ENCODE peak calls at places on chromosome 13, in seven cellular contexts. O is heart right ventricle, N is thoracic aorta, B is PC-3, A is WTC11, J is fibroblast of mammary gland, Y is breast epithelium. X is an unnamed sample.
A peak's percentile ranks its signal among the peaks of the same experiment; 100 is the strongest.

GRCh38 chr13:100646030-100646673 is 28.4 kb downstream of the TMTC4 start:
- DNase-seq in O (no peak), N (no peak), B (peak; percentile 48), A (peak; percentile 55), J (peak; percentile 45), Y (no peak), X (no peak)

GRCh38 chr13:105894711-105895110 is 640.8 kb downstream of the EFNB2 start:
- DNase-seq in O (no peak), N (no peak), B (no peak), A (no peak), J (no peak), Y (no peak), X (no peak)

GRCh38 chr13:97125051-97125809 is 96.9 kb upstream of the MBNL2 start:
- DNase-seq in O (no peak), N (no peak), B (peak; percentile 80), A (peak; percentile 15), J (peak; percentile 97), Y (no peak), X (no peak)

GRCh38 chr13:34256236-34256635 is 438.3 kb downstream of the RFC3 start:
- DNase-seq in O (no peak), N (no peak), B (no peak), A (no peak), J (no peak), Y (no peak), X (no peak)

GRCh38 chr13:76048675-76049396 is 412.7 kb downstream of the LMO7 start:
- DNase-seq in O (no peak), N (no peak), B (no peak), A (no peak), J (no peak), Y (no peak), X (no peak)

GRCh38 chr13:111531505-111531904 is 211.1 kb downstream of the TEX29 start:
- DNase-seq in O (no peak), N (no peak), B (peak; percentile 26), A (no peak), J (peak; percentile 3), Y (no peak), X (no peak)

GRCh38 chr13:40639226-40639681 is 27.2 kb downstream of the FOXO1 start:
- DNase-seq in O (no peak), N (no peak), B (no peak), A (no peak), J (peak; percentile 79), Y (no peak), X (no peak)

GRCh38 chr13:24135674-24136300 is 24.7 kb upstream of the SPATA13 start:
- DNase-seq in O (no peak), N (no peak), B (peak; percentile 48), A (no peak), J (peak; percentile 64), Y (no peak), X (no peak)

GRCh38 chr13:19085876-19086275 is 95.7 kb downstream of the TUBA3C start:
- DNase-seq in O (no peak), N (no peak), B (no peak), A (no peak), J (no peak), Y (no peak), X (no peak)

GRCh38 chr13:105410602-105411001 is 1124.9 kb downstream of the EFNB2 start:
- DNase-seq in O (peak; percentile 62), N (no peak), B (peak; percentile 33), A (peak; percentile 83), J (peak; percentile 41), Y (peak; percentile 62), X (no peak)

GRCh38 chr13:110894086-110894485 is 20.8 kb downstream of the ANKRD10 start:
- DNase-seq in O (no peak), N (no peak), B (no peak), A (no peak), J (no peak), Y (no peak), X (no peak)

GRCh38 chr13:95564948-95565347 is 12.4 kb downstream of the CLDN10 start:
- DNase-seq in O (no peak), N (no peak), B (peak; percentile 23), A (no peak), J (peak; percentile 70), Y (no peak), X (no peak)

GRCh38 chr13:80340643-80341097 is 256 bp downstream of the SPRY2 start:
- DNase-seq in O (no peak), N (no peak), B (no peak), A (no peak), J (peak; percentile 61), Y (no peak), X (no peak)

GRCh38 chr13:109160887-109161669 is 531.7 kb downstream of the MYO16 start:
- DNase-seq in O (no peak), N (no peak), B (peak; percentile 44), A (no peak), J (no peak), Y (no peak), X (no peak)

GRCh38 chr13:101627556-101627943 is 175.1 kb downstream of the ITGBL1 start:
- DNase-seq in O (no peak), N (no peak), B (peak; percentile 55), A (no peak), J (peak; percentile 37), Y (no peak), X (no peak)

GRCh38 chr13:73040968-73041580 is 17.7 kb upstream of the KLF5 start:
- DNase-seq in O (no peak), N (no peak), B (peak; percentile 45), A (no peak), J (no peak), Y (no peak), X (no peak)

GRCh38 chr13:35285677-35286076 is 190.8 kb downstream of the MAB21L1 start:
- DNase-seq in O (no peak), N (no peak), B (no peak), A (no peak), J (no peak), Y (no peak), X (no peak)

GRCh38 chr13:113635709-113636108 is 22.3 kb downstream of the ATP4B start:
- DNase-seq in O (no peak), N (no peak), B (no peak), A (no peak), J (no peak), Y (peak; percentile 38), X (no peak)

GRCh38 chr13:73428137-73428536 is 369.3 kb downstream of the KLF5 start:
- DNase-seq in O (no peak), N (no peak), B (peak; percentile 84), A (no peak), J (peak; percentile 78), Y (no peak), X (no peak)

DNA sequence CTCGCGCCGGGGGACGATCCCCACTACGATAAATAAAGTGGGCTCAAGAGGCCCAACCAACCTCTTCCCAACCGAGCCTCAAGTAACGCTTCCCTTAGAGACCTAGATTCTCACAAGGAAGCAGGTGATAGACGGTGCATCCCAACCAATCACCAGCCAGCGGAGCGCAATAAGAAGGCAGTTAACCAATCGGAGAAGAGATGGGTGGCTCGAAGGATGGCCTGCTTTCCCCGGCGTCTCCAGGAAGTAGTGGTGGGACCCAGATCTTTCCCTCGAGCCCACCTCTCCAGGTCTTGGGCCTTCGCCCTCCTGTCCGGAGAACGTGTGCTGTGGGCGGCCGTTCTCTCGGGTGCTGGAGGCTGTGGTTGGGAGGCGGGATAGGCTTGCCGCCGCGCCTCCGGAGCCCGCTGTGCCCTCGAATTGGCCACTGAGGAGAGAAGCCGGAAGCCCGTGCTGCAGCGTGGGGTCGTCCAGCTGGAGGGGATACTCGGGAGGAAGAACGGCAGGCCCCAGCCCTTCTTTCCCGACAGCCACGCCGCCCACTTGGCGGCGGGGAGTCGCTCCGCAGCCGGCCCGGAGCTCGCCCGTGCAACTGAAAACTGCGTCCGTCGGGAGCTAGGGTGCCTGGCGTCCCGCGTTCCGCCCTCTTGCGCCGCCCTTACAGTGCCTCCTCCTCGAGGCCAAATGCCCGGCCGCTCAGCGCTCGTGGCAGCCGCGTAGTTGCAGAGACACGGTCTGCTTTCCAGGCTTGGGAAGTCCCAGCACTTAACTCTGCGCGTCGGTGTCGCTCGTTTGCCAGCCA is at the start of gene RNF6:
- DNase-seq in O (peak; percentile 85), N (peak; percentile 90), B (peak; percentile 94), A (peak; percentile 86), J (peak; percentile 99), Y (peak; percentile 90), X (peak; percentile 86)
- TF ChIP-seq CTCF in O (no peak), N (no peak), B (no peak), A (no peak), J (no peak), Y (no peak), X (peak; percentile 19)

GRCh38 chr13:65555973-65556372 is 1674.2 kb downstream of the PCDH9 start:
- DNase-seq in O (no peak), N (no peak), B (no peak), A (no peak), J (no peak), Y (no peak), X (no peak)

GRCh38 chr13:65551208-65551607 is 1678.9 kb downstream of the PCDH9 start:
- DNase-seq in O (no peak), N (no peak), B (no peak), A (no peak), J (no peak), Y (no peak), X (no peak)

GRCh38 chr13:65553328-65553727 is 1676.8 kb downstream of the PCDH9 start:
- DNase-seq in O (no peak), N (no peak), B (no peak), A (no peak), J (no peak), Y (no peak), X (no peak)
- TF ChIP-seq CTCF in O (no peak), N (no peak), B (no peak), A (no peak), J (no peak), Y (no peak), X (no peak)

DNA sequence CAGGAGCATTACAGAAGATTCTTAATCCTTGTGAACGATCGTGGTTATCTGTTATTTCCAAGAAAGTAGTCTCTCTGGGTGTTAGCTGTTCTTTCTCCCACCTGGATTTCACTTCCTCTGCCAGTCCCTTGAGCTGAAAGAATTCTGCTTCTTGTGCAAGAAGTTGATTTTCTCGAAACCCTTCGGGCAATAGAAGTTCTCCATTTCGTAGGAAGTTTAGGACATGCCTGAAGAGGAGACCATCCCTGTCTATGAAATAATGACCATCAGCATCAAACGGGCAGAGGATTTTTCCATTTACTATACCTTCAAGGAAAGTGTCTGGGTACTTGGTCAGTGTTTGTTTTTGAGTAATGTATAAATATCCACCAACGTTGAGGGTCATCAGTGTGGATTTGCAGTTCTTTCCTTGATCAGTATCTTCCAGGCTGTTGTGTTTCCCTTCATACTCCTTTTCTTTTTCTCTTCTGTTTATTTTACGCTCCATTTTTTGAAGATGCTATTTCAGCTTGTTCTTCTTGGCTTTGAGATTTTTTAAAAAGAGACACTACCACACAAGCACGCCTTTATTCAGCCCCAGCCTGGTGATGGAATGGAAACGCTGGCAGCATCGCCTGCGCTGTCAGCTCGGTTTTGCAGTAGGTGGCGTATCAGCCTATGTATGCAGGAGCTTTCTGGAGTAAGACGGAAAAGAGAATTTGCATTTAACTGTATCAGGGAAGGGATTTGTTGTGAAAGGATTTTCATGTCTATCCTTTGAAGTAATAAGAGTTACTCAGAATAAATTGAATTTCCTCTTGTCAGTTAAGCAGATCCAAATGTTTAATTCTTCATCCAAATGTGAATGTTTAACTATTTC is 6.5 kb downstream of the KCTD4 start:
- DNase-seq in O (peak; percentile 23), N (no peak), B (no peak), A (peak; percentile 41), J (peak; percentile 71), Y (no peak), X (no peak)
- TF ChIP-seq CTCF in O (no peak), N (peak; percentile 41), B (no peak), A (no peak), J (peak; percentile 72), Y (peak; percentile 11), X (peak; percentile 46)

DNA sequence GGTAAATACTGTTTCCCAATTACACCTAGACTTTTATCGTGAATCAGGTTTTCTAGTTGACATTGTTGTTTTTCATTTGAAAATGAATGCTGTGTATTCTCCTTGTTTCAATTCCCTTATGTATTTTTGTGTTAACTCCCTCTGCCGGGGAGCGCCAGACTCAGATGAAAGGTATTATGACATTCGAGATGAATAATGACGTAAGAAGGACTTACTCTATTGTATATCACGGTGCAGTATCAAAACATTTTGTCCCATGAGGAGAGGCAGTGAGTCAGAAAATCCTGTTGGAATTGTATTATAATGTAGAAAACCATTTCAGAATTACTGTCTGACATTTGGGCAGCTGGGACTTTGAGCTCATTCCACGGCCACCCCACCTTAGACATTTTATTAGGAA is 61.6 kb downstream of the LRCH1 start:
- DNase-seq in O (no peak), N (no peak), B (no peak), A (no peak), J (peak; percentile 91), Y (no peak), X (no peak)
- TF ChIP-seq CTCF in O (no peak), N (no peak), B (no peak), A (no peak), J (peak; percentile 33), Y (no peak), X (no peak)

X was measured in type B pancreatic cell.